ENCODE peak calls at places on chromosomes 3 and 15, in ten cellular contexts. V is body of pancreas, S is AG04450, G is keratinocyte, A is breast epithelium, L is uterus, Q is heart left ventricle, N is RWPE2, C is HCT116, T is IMR-90. M is an unnamed sample.

GRCh38 chr3:100083209-100083608 is 31.1 kb downstream of the FILIP1L start:
- DNase-seq in L (no peak), A (no peak), V (no peak), N (no peak), Q (no peak), S (no peak), C (no peak), G (no peak), T (no peak), M (no peak)

GRCh38 chr3:19931180-19931692 is 2.8 kb downstream of the EFHB start:
- DNase-seq in L (no peak), C (no peak), T (no peak), Q (no peak), A (no peak), G (no peak), S (no peak), N (no peak), V (no peak), M (no peak)

GRCh38 chr15:48389701-48390143 is 58.5 kb downstream of the DUT start:
- DNase-seq in T (peak), V (no peak), C (no peak), Q (no peak), N (no peak), G (no peak), L (peak), A (no peak), S (no peak), M (no peak)

GRCh38 chr3:157087398-157088132 is 72.4 kb downstream of the CCNL1 start:
- DNase-seq in C (peak), G (no peak), L (no peak), Q (no peak), S (no peak), V (no peak), A (no peak), N (no peak), T (no peak), M (no peak)

GRCh38 chr3:16721494-16721893 is 116.3 kb upstream of the DAZL start:
- DNase-seq in S (no peak), L (no peak), C (no peak), Q (no peak), V (no peak), G (no peak), T (no peak), N (no peak), A (no peak), M (no peak)

GRCh38 chr3:57952208-57952631 is 56.0 kb upstream of the FLNB start:
- DNase-seq in G (no peak), N (no peak), Q (peak), V (no peak), C (peak), A (no peak), L (peak), T (peak), S (peak), M (no peak)

GRCh38 chr15:65420975-65421359 is 1.8 kb downstream of the IGDCC4 start:
- DNase-seq in T (no peak), C (no peak), L (no peak), N (peak), G (no peak), S (no peak), A (no peak), V (no peak), Q (no peak), M (no peak)

GRCh38 chr15:25738171-25738792 is 124.8 kb downstream of the ATP10A start:
- DNase-seq in A (no peak), G (no peak), V (no peak), Q (no peak), S (no peak), C (no peak), T (peak), N (no peak), L (no peak), M (no peak)

GRCh38 chr3:141386611-141387110 is 18.4 kb downstream of the ZBTB38 start:
- DNase-seq in L (no peak), Q (no peak), T (peak), A (no peak), C (no peak), G (no peak), S (no peak), V (no peak), N (no peak), M (no peak)

GRCh38 chr3:55875137-55875536 is 388.0 kb upstream of the WNT5A start:
- DNase-seq in N (no peak), G (no peak), Q (no peak), T (peak), A (no peak), V (no peak), C (no peak), S (no peak), L (no peak), M (no peak)

GRCh38 chr3:132293231-132293630 is 24.0 kb upstream of the ACP3 start:
- DNase-seq in C (no peak), L (no peak), V (no peak), S (no peak), Q (no peak), A (no peak), G (no peak), T (no peak), N (no peak), M (no peak)

GRCh38 chr3:186536883-186537553 is 7.2 kb downstream of the CRYGS start:
- DNase-seq in V (no peak), L (no peak), Q (no peak), T (peak), S (no peak), N (no peak), C (no peak), G (no peak), A (no peak), M (no peak)

GRCh38 chr3:14651440-14652251 is at the start of gene CCDC174:
- DNase-seq in L (peak), V (peak), N (peak), G (peak), A (peak), C (peak), Q (peak), T (peak), S (peak), M (peak)

GRCh38 chr15:81297147-81297572 is 26.8 kb downstream of the STARD5 start:
- DNase-seq in Q (no peak), L (no peak), N (peak), S (no peak), G (peak), C (peak), T (peak), A (no peak), V (no peak), M (no peak)

GRCh38 chr3:51716805-51717204 is 9.9 kb downstream of the GRM2 start:
- DNase-seq in A (no peak), Q (no peak), V (no peak), N (no peak), S (no peak), C (no peak), T (no peak), L (no peak), G (no peak), M (no peak)

GRCh38 chr15:62509395-62509973 is 344.4 kb upstream of the C2CD4B start:
- DNase-seq in G (no peak), N (peak), S (no peak), V (no peak), Q (no peak), C (no peak), L (no peak), A (no peak), T (no peak), M (no peak)

GRCh38 chr3:44125882-44126281 is 115.8 kb upstream of the TOPAZ1 start:
- DNase-seq in N (no peak), C (no peak), G (no peak), V (no peak), A (no peak), T (no peak), S (no peak), Q (no peak), L (no peak), M (no peak)

GRCh38 chr3:138441742-138442141 is 7.3 kb downstream of the ESYT3 start:
- DNase-seq in S (no peak), C (no peak), Q (no peak), L (no peak), T (peak), G (no peak), A (no peak), N (no peak), V (no peak), M (no peak)

GRCh38 chr15:27059610-27060202 is 88.7 kb downstream of the GABRG3 start:
- DNase-seq in C (peak), G (no peak), A (no peak), N (no peak), S (no peak), L (no peak), V (peak), T (peak), Q (no peak), M (no peak)

GRCh38 chr3:71064976-71065763 is 518.4 kb downstream of the FOXP1 start:
- DNase-seq in L (peak), A (peak), V (peak), T (peak), G (no peak), Q (peak), C (no peak), S (no peak), N (peak), M (peak)

GRCh38 chr3:71456155-71456554 is 127.4 kb downstream of the FOXP1 start:
- DNase-seq in G (no peak), V (no peak), Q (no peak), A (no peak), C (no peak), S (no peak), N (no peak), L (no peak), T (peak), M (no peak)

GRCh38 chr15:39304201-39304841 is 276.6 kb upstream of the THBS1 start:
- DNase-seq in N (no peak), S (peak), Q (no peak), A (no peak), T (peak), G (no peak), L (no peak), V (no peak), C (no peak), M (no peak)

GRCh38 chr15:40564591-40565332 is at the start of gene CCDC32:
- DNase-seq in C (peak), Q (peak), T (peak), L (peak), N (peak), S (peak), V (peak), A (peak), G (peak), M (peak)

GRCh38 chr3:119700269-119700919 is 2.4 kb upstream of the CFAP91 start:
- DNase-seq in S (no peak), V (no peak), T (peak), G (no peak), L (no peak), A (no peak), N (no peak), Q (peak), C (no peak), M (no peak)

GRCh38 chr15:82890338-82891024 is 62.0 kb downstream of the HOMER2 start:
- DNase-seq in S (no peak), V (no peak), C (no peak), A (no peak), N (no peak), Q (no peak), L (no peak), G (no peak), T (peak), M (no peak)

GRCh38 chr3:15800327-15800726 is 2.5 kb upstream of the ANKRD28 start:
- DNase-seq in V (no peak), Q (no peak), C (no peak), S (no peak), T (no peak), G (no peak), N (no peak), L (no peak), A (no peak), M (no peak)

GRCh38 chr3:146682176-146682575 is 77.0 kb upstream of the PLSCR5 start:
- DNase-seq in V (no peak), A (no peak), T (peak), C (no peak), G (no peak), S (no peak), Q (no peak), N (no peak), L (no peak), M (no peak)

GRCh38 chr3:21752749-21753347 is 1.8 kb upstream of the ZNF385D start:
- DNase-seq in V (no peak), L (no peak), S (no peak), T (peak), Q (peak), C (no peak), N (no peak), G (no peak), A (no peak), M (no peak)

GRCh38 chr3:113495035-113495434 is 19.9 kb downstream of the SPICE1 start:
- DNase-seq in C (peak), T (peak), G (no peak), N (no peak), A (no peak), Q (no peak), L (no peak), S (no peak), V (peak), M (no peak)

DNA sequence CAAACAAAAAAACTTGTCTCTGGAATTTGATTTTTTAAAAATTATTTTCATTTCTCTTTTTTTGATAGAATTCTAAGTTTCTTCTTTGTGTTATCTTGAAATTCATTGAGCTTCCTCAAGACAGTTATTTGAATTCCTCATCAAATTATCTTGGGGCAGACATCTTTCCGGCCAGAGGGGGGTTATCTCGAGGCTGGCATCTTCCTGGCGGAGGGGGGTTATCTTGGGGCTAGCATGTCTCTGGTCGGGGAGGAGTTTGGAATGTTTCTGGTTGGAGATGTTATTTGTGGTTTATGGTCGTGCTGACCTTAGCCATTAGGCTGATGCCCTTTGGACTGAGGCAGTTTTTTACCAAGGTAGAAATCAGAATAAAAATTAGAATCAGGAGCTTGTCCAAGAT is 15.9 kb upstream of the TUBGCP5 start:
- DNase-seq in A (no peak), V (no peak), N (no peak), S (no peak), Q (no peak), G (no peak), T (no peak), C (no peak), L (no peak), M (no peak)
- H3K4me3 ChIP-seq in A (no peak), V (no peak), N (no peak), S (no peak), Q (no peak), G (no peak), T (no peak), C (no peak), L (no peak), M (no peak)

DNA sequence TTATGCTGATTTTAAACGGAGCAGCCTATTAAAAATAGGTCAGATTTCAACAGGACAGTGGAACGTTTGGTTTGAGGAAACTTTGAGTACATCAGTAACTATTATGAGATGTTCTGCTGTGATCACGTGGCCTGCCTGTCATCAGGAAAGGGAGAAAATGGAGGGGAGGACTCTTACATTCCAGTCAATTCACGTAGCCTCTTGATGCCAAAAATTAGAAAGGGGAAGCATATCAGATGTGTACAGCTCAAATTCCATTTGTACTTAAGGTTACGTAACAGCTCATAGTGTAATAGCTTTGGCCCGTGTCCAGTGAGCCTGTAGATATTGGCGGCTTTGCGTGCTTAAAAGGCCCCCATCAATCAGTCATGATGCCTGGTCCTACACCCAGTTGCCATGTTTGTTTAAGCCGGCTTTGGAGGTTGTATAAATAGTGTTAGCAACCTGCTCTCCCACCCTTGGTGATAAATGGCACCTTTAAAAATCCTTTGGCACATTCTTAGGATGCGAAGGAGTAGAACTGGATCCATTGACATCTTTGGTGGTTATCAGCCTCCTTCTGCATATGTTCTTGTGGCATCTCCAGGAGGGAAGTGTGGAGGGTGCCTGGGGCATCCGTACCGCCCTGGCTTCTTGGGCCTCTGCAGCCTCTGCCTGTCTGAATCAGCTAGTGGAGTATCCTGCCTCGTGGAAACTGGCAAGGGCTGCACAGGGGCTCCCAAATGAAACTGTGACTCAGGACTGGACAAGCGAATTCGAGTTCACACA is 163.9 kb downstream of the THSD4 start:
- DNase-seq in Q (peak), T (peak), L (peak), G (peak), A (no peak), N (peak), S (peak), V (peak), C (no peak), M (no peak)
- H3K27ac ChIP-seq in Q (peak), T (peak), L (peak), G (peak), A (peak), N (peak), S (peak), V (peak), C (no peak), M (peak)

GRCh38 chr3:194458122-194458521 is 28.7 kb downstream of the ATP13A3 start:
- DNase-seq in N (no peak), Q (no peak), S (no peak), A (no peak), C (no peak), L (no peak), T (no peak), V (no peak), G (no peak), M (no peak)
- TF ChIP-seq CTCF in N (peak), Q (no peak), S (no peak), A (no peak), C (no peak), L (no peak), T (no peak), V (no peak), G (no peak), M (no peak)

DNA sequence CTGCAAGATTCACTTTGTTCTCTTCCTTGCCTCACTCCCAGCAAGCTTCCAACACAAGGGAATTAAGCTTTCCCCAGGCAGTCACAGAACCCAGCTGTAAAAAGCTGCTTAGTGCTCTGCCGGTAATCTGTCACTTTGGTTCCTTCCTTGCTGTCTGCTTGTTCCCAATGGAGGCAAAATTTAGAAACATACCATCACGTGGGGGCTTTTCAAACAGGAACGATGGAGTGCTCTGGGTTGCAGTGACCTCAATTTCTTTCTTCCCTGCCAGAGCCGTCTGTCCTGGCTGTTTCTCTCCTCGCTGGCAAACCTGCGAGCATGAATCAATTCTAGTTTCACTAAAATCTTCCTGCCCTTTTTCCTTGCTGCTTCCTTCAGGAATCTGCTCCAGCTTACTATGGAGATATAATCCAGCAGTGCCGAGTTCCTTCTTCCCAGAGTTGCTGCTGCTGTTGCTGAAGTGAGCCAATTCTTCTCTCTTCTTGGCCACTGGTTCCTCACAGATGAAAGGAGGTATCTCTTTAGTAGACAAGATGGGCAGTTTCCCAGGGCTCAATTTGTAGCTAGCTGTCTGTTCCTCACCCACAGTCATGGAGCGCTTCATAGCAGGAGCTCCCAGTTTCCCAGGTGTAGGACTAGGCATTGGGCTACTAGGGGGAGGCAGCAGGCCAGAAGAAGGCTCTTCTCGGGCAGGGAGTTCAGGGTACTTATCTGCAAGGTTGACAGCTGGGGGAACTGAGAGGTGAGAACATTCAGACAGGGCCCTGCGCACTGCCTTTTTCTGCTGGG is 88.1 kb downstream of the DHX30 start:
- DNase-seq in L (peak), Q (peak), T (no peak), V (no peak), A (no peak), C (no peak), N (no peak), S (no peak), G (no peak), M (no peak)
- H3K4me3 ChIP-seq in L (no peak), Q (no peak), T (no peak), V (no peak), A (no peak), C (no peak), N (no peak), S (no peak), G (no peak), M (peak)

GRCh38 chr15:63990449-63990848 is 55.8 kb downstream of the DAPK2 start:
- DNase-seq in C (no peak), A (no peak), T (no peak), G (no peak), Q (no peak), V (no peak), L (no peak), N (peak), S (no peak), M (no peak)

GRCh38 chr15:63992300-63992699 is 54.0 kb downstream of the DAPK2 start:
- DNase-seq in S (no peak), V (no peak), A (no peak), N (peak), Q (no peak), G (no peak), T (no peak), L (no peak), C (no peak), M (no peak)

GRCh38 chr15:63987979-63988378 is 58.3 kb downstream of the DAPK2 start:
- DNase-seq in A (no peak), S (no peak), L (no peak), N (no peak), T (no peak), G (no peak), V (no peak), C (no peak), Q (no peak), M (no peak)

GRCh38 chr15:63994073-63994600 is 52.1 kb downstream of the DAPK2 start:
- DNase-seq in L (no peak), A (no peak), C (no peak), N (peak), V (no peak), T (no peak), S (no peak), Q (no peak), G (no peak), M (no peak)

DNA sequence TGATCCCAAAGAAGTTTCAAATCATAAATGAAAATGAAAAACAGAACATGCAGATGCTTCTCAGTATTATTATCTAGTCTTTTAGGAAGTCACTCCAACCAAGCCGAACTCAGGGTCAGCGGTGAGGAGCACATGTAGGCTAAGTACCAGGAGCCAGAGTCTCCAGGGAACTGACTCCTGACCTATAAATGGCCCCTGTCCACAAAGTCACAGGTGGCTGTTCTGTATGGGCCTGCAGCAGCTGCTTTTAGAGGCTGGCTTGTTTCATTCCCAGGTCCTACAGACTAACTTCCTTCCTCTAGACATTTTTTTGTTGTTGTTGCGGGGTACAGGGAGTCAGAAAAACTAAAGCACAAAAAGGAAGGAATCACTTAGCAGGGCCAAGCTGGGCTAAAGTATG is 54.6 kb downstream of the DAPK2 start:
- DNase-seq in C (no peak), L (no peak), Q (no peak), A (no peak), T (no peak), V (no peak), N (peak), S (no peak), G (no peak), M (no peak)
- H3K27ac ChIP-seq in C (no peak), L (no peak), Q (peak), A (no peak), T (no peak), V (no peak), N (no peak), S (no peak), G (no peak), M (no peak)

DNA sequence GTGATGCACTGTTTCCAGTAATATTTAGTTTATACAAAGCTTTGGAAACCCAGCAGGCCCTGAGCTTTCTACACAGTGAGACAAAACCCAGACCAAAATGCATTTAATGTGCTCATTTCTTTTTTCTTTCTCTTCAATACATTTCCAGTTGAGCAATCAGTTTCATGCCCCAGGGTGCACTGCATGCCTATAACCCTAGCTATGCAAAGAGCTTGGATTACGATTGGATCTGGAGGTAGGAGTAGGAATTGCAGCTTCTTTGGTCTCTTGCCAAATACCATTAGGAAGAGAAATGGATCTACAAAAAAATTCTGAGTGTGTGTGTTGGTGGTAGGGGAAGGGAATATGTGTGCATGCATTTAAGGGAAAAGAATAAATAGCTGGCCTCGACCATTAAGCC is 1001.4 kb downstream of the SQOR start:
- DNase-seq in N (no peak), T (no peak), S (no peak), Q (no peak), C (no peak), A (no peak), L (no peak), V (no peak), G (no peak), M (no peak)
- TF ChIP-seq CTCF in N (no peak), T (no peak), S (no peak), Q (no peak), C (no peak), A (no peak), L (no peak), V (no peak), G (no peak), M (no peak)

M was measured in coronary artery.